ENCODE peak calls at places on chromosome 14, in eight cellular contexts. I is tibial artery; W is EL; T is CD4-positive, alpha-beta memory T cell; M is AG04450; H is cardiac fibroblast; L is ureter; Y is activated CD4-positive, alpha-beta T cell treated with anti-CD3 and anti-CD28 coated beads, Interleukin-2, amount 10 ng/mL, durations not matched to agents 7 days and 5 days. K is an unnamed sample.
A peak's percentile ranks its signal among the peaks of the same experiment; 100 is the strongest.

GRCh38 chr14:68598621-68599447 is 194.0 kb downstream of the ZFP36L1 start:
- DNase-seq in W (peak; percentile 61), Y (no peak), I (peak; percentile 83), T (no peak), M (peak; percentile 86), H (peak; percentile 98), L (peak; percentile 81), K (peak; percentile 38)

GRCh38 chr14:104206281-104206904 is 68.0 kb downstream of the KIF26A start:
- DNase-seq in T (no peak), I (no peak), H (no peak), L (no peak), W (no peak), M (no peak), Y (no peak), K (no peak)

GRCh38 chr14:33958616-33959226 is 7.8 kb upstream of the EGLN3 start:
- DNase-seq in I (no peak), W (no peak), L (no peak), H (no peak), T (no peak), Y (no peak), M (no peak), K (no peak)

GRCh38 chr14:106187176-106187670 is 660.8 kb downstream of the TMEM121 start:
- DNase-seq in M (no peak), W (no peak), H (no peak), T (no peak), L (no peak), Y (no peak), I (no peak), K (no peak)

GRCh38 chr14:104690266-104690711 is 871 bp downstream of the INF2 start:
- DNase-seq in Y (no peak), W (no peak), L (no peak), H (no peak), T (no peak), I (no peak), M (no peak), K (no peak)

GRCh38 chr14:30656190-30656632 is 34.1 kb downstream of the SCFD1 start:
- DNase-seq in H (peak; percentile 64), W (peak; percentile 32), L (no peak), M (no peak), T (peak; percentile 27), I (no peak), Y (peak; percentile 28), K (peak; percentile 51)

GRCh38 chr14:103118019-103118662 is 5.1 kb upstream of the TNFAIP2 start:
- DNase-seq in T (no peak), M (no peak), H (peak; percentile 48), I (peak; percentile 84), W (no peak), L (no peak), Y (no peak), K (no peak)

GRCh38 chr14:94614802-94615201 is 2.6 kb downstream of the SERPINA3 start:
- DNase-seq in L (no peak), M (no peak), H (no peak), Y (no peak), I (no peak), W (no peak), T (no peak), K (no peak)

GRCh38 chr14:21987937-21988336 is 314.3 kb upstream of the OR4E1 start:
- DNase-seq in L (no peak), Y (peak; percentile 30), M (no peak), T (no peak), W (peak; percentile 17), I (no peak), H (peak; percentile 40), K (peak; percentile 39)

GRCh38 chr14:70896981-70897380 is 10.3 kb upstream of the PCNX1 start:
- DNase-seq in Y (no peak), M (no peak), L (no peak), H (no peak), T (no peak), W (peak; percentile 46), I (no peak), K (no peak)

GRCh38 chr14:34368115-34368970 is 93.7 kb downstream of the SPTSSA start:
- DNase-seq in M (no peak), Y (no peak), W (peak; percentile 21), I (no peak), H (peak; percentile 59), L (no peak), T (no peak), K (no peak)

GRCh38 chr14:104441275-104442106 is 138.1 kb upstream of the C14orf180 start:
- DNase-seq in M (no peak), Y (peak; percentile 4), T (no peak), L (no peak), W (no peak), I (peak; percentile 53), H (no peak), K (no peak)

GRCh38 chr14:103385994-103386491 is 828 bp downstream of the MARK3 start:
- DNase-seq in W (peak; percentile 32), Y (peak; percentile 41), H (peak; percentile 46), M (no peak), I (peak; percentile 71), L (no peak), T (peak; percentile 36), K (peak; percentile 28)

GRCh38 chr14:100211893-100212292 is 27.1 kb upstream of the YY1 start:
- DNase-seq in W (no peak), I (no peak), Y (no peak), L (no peak), T (no peak), H (no peak), M (no peak), K (no peak)

GRCh38 chr14:52272375-52272774 is 4.9 kb downstream of the PTGDR start:
- DNase-seq in L (no peak), H (peak; percentile 73), M (no peak), Y (peak; percentile 43), T (peak; percentile 43), I (no peak), W (peak; percentile 51), K (peak; percentile 66)

GRCh38 chr14:104545151-104545931 is 34.2 kb upstream of the C14orf180 start:
- DNase-seq in T (no peak), H (no peak), L (peak; percentile 27), W (no peak), M (no peak), I (no peak), Y (no peak), K (no peak)

GRCh38 chr14:55399183-55399582 is 12.4 kb downstream of the ATG14 start:
- DNase-seq in M (no peak), I (no peak), T (no peak), W (no peak), L (no peak), H (no peak), Y (no peak), K (no peak)

GRCh38 chr14:101047326-101047725 is 143.8 kb upstream of the RTL1 start:
- DNase-seq in Y (no peak), T (no peak), W (no peak), H (no peak), M (no peak), I (no peak), L (no peak), K (no peak)

GRCh38 chr14:99573000-99573330 is 31.0 kb downstream of the CCDC85C start:
- DNase-seq in T (no peak), Y (no peak), L (no peak), I (no peak), W (no peak), M (no peak), H (no peak), K (no peak)

GRCh38 chr14:105700622-105701288 is 174.4 kb downstream of the TMEM121 start:
- DNase-seq in W (no peak), Y (no peak), H (no peak), I (peak; percentile 19), M (no peak), L (no peak), T (no peak), K (no peak)

GRCh38 chr14:103584326-103584915 is 21.7 kb downstream of the COA8 start:
- DNase-seq in L (no peak), T (no peak), H (no peak), M (no peak), W (no peak), I (no peak), Y (no peak), K (no peak)

GRCh38 chr14:99668307-99668997 is 15.6 kb upstream of the CYP46A1 start:
- DNase-seq in H (no peak), W (no peak), L (no peak), I (no peak), M (no peak), Y (no peak), T (no peak), K (no peak)

GRCh38 chr14:50773632-50774541 is 57.1 kb downstream of the NIN start:
- DNase-seq in I (no peak), H (peak; percentile 56), L (no peak), W (peak; percentile 78), M (no peak), Y (peak; percentile 24), T (no peak), K (peak; percentile 34)

GRCh38 chr14:96895658-96896271 is 98.6 kb downstream of the VRK1 start:
- DNase-seq in H (no peak), L (no peak), W (no peak), T (no peak), M (no peak), I (no peak), Y (no peak), K (no peak)

GRCh38 chr14:73591690-73592448 is at the start of gene ACOT4:
- DNase-seq in M (no peak), H (no peak), L (no peak), T (peak; percentile 76), W (peak; percentile 36), Y (peak; percentile 45), I (no peak), K (peak; percentile 4)

GRCh38 chr14:70619708-70620107 is 19.3 kb upstream of the MED6 start:
- DNase-seq in L (no peak), T (no peak), H (no peak), I (no peak), M (no peak), W (no peak), Y (no peak), K (no peak)